ENCODE peak calls at places on chromosomes 7 and 10, in nine cellular contexts. One of them, this sample, is unnamed.

GRCh38 chr10:48289652-48290238 is 15.2 kb upstream of the FRMPD2 start:
- DNase-seq in iris pigment epithelial cell: peak; percentile 44
- DNase-seq in body of pancreas: peak; percentile 56
- DNase-seq in memory B cell: peak; percentile 46
- DNase-seq in CD8-positive, alpha-beta T cell: peak; percentile 40
- DNase-seq in T1000: no peak
- DNase-seq in stimulated activated CD4-positive, alpha-beta T cell treated with anti-CD3 and anti-CD28 coated beads, Interleukin-12 subunit alpha, Interleukin-12 subunit beta, amount 100 ng/mL, for 4 hours: peak; percentile 42
- DNase-seq in heart left ventricle: peak; percentile 71
- DNase-seq in EH: peak; percentile 60
- DNase-seq in this sample: peak; percentile 42

GRCh38 chr10:127755758-127756157 is 18.8 kb downstream of the FOXI2 start:
- DNase-seq in iris pigment epithelial cell: no peak
- DNase-seq in body of pancreas: peak; percentile 14
- DNase-seq in memory B cell: no peak
- DNase-seq in heart left ventricle: no peak
- DNase-seq in stimulated activated CD4-positive, alpha-beta T cell treated with anti-CD3 and anti-CD28 coated beads, Interleukin-12 subunit alpha, Interleukin-12 subunit beta, amount 100 ng/mL, for 4 hours: no peak
- DNase-seq in EH: no peak
- DNase-seq in CD8-positive, alpha-beta T cell: no peak
- DNase-seq in T1000: no peak
- DNase-seq in this sample: no peak

GRCh38 chr10:114405011-114405350 is 679 bp upstream of the AFAP1L2 start:
- DNase-seq in EH: no peak
- DNase-seq in CD8-positive, alpha-beta T cell: no peak
- DNase-seq in heart left ventricle: no peak
- DNase-seq in iris pigment epithelial cell: no peak
- DNase-seq in T1000: no peak
- DNase-seq in body of pancreas: peak; percentile 18
- DNase-seq in memory B cell: no peak
- DNase-seq in stimulated activated CD4-positive, alpha-beta T cell treated with anti-CD3 and anti-CD28 coated beads, Interleukin-12 subunit alpha, Interleukin-12 subunit beta, amount 100 ng/mL, for 4 hours: no peak
- DNase-seq in this sample: peak; percentile 59

GRCh38 chr7:131040467-131040932 is 287.2 kb upstream of the MKLN1 start:
- DNase-seq in stimulated activated CD4-positive, alpha-beta T cell treated with anti-CD3 and anti-CD28 coated beads, Interleukin-12 subunit alpha, Interleukin-12 subunit beta, amount 100 ng/mL, for 4 hours: no peak
- DNase-seq in EH: peak; percentile 77
- DNase-seq in iris pigment epithelial cell: peak; percentile 70
- DNase-seq in body of pancreas: peak; percentile 78
- DNase-seq in heart left ventricle: no peak
- DNase-seq in CD8-positive, alpha-beta T cell: no peak
- DNase-seq in memory B cell: no peak
- DNase-seq in T1000: peak; percentile 9
- DNase-seq in this sample: peak; percentile 80

GRCh38 chr7:34596887-34597286 is 61.1 kb upstream of the NPSR1 start:
- DNase-seq in memory B cell: no peak
- DNase-seq in CD8-positive, alpha-beta T cell: no peak
- DNase-seq in body of pancreas: no peak
- DNase-seq in T1000: no peak
- DNase-seq in stimulated activated CD4-positive, alpha-beta T cell treated with anti-CD3 and anti-CD28 coated beads, Interleukin-12 subunit alpha, Interleukin-12 subunit beta, amount 100 ng/mL, for 4 hours: no peak
- DNase-seq in iris pigment epithelial cell: peak; percentile 7
- DNase-seq in EH: peak; percentile 7
- DNase-seq in heart left ventricle: no peak
- DNase-seq in this sample: no peak

GRCh38 chr7:135251502-135252327 is 18.1 kb downstream of the STRA8 start:
- DNase-seq in EH: no peak
- DNase-seq in body of pancreas: no peak
- DNase-seq in stimulated activated CD4-positive, alpha-beta T cell treated with anti-CD3 and anti-CD28 coated beads, Interleukin-12 subunit alpha, Interleukin-12 subunit beta, amount 100 ng/mL, for 4 hours: no peak
- DNase-seq in CD8-positive, alpha-beta T cell: no peak
- DNase-seq in memory B cell: no peak
- DNase-seq in T1000: no peak
- DNase-seq in iris pigment epithelial cell: no peak
- DNase-seq in heart left ventricle: no peak
- DNase-seq in this sample: no peak

GRCh38 chr7:7970113-7970619 is 1.6 kb downstream of the GLCCI1 start:
- DNase-seq in T1000: no peak
- DNase-seq in CD8-positive, alpha-beta T cell: no peak
- DNase-seq in body of pancreas: no peak
- DNase-seq in memory B cell: no peak
- DNase-seq in iris pigment epithelial cell: no peak
- DNase-seq in heart left ventricle: no peak
- DNase-seq in EH: no peak
- DNase-seq in stimulated activated CD4-positive, alpha-beta T cell treated with anti-CD3 and anti-CD28 coated beads, Interleukin-12 subunit alpha, Interleukin-12 subunit beta, amount 100 ng/mL, for 4 hours: no peak
- DNase-seq in this sample: no peak

GRCh38 chr7:151078233-151079040 is 2.2 kb downstream of the FASTK start:
- DNase-seq in heart left ventricle: no peak
- DNase-seq in stimulated activated CD4-positive, alpha-beta T cell treated with anti-CD3 and anti-CD28 coated beads, Interleukin-12 subunit alpha, Interleukin-12 subunit beta, amount 100 ng/mL, for 4 hours: no peak
- DNase-seq in memory B cell: no peak
- DNase-seq in EH: peak; percentile 45
- DNase-seq in iris pigment epithelial cell: no peak
- DNase-seq in T1000: no peak
- DNase-seq in body of pancreas: no peak
- DNase-seq in CD8-positive, alpha-beta T cell: no peak
- DNase-seq in this sample: no peak

GRCh38 chr10:130127612-130128607 is 8.3 kb upstream of the GLRX3 start:
- DNase-seq in CD8-positive, alpha-beta T cell: peak; percentile 50
- DNase-seq in heart left ventricle: no peak
- DNase-seq in stimulated activated CD4-positive, alpha-beta T cell treated with anti-CD3 and anti-CD28 coated beads, Interleukin-12 subunit alpha, Interleukin-12 subunit beta, amount 100 ng/mL, for 4 hours: peak; percentile 41
- DNase-seq in EH: peak; percentile 74
- DNase-seq in memory B cell: no peak
- DNase-seq in iris pigment epithelial cell: peak; percentile 77
- DNase-seq in body of pancreas: peak; percentile 58
- DNase-seq in T1000: peak; percentile 20
- DNase-seq in this sample: peak; percentile 67

GRCh38 chr10:66929375-66929774 is 3.5 kb downstream of the LRRTM3 start:
- DNase-seq in body of pancreas: no peak
- DNase-seq in heart left ventricle: no peak
- DNase-seq in stimulated activated CD4-positive, alpha-beta T cell treated with anti-CD3 and anti-CD28 coated beads, Interleukin-12 subunit alpha, Interleukin-12 subunit beta, amount 100 ng/mL, for 4 hours: no peak
- DNase-seq in CD8-positive, alpha-beta T cell: no peak
- DNase-seq in T1000: no peak
- DNase-seq in memory B cell: no peak
- DNase-seq in EH: no peak
- DNase-seq in iris pigment epithelial cell: no peak
- DNase-seq in this sample: no peak

GRCh38 chr10:102120987-102121738 is 995 bp upstream of the LDB1 start:
- DNase-seq in iris pigment epithelial cell: peak; percentile 67
- DNase-seq in CD8-positive, alpha-beta T cell: peak; percentile 24
- DNase-seq in T1000: no peak
- DNase-seq in body of pancreas: peak; percentile 40
- DNase-seq in EH: peak; percentile 91
- DNase-seq in heart left ventricle: peak; percentile 77
- DNase-seq in memory B cell: no peak
- DNase-seq in stimulated activated CD4-positive, alpha-beta T cell treated with anti-CD3 and anti-CD28 coated beads, Interleukin-12 subunit alpha, Interleukin-12 subunit beta, amount 100 ng/mL, for 4 hours: no peak
- DNase-seq in this sample: no peak

GRCh38 chr7:135970682-135971365 is 6.3 kb downstream of the MTPN start:
- DNase-seq in body of pancreas: no peak
- DNase-seq in EH: no peak
- DNase-seq in CD8-positive, alpha-beta T cell: no peak
- DNase-seq in heart left ventricle: no peak
- DNase-seq in stimulated activated CD4-positive, alpha-beta T cell treated with anti-CD3 and anti-CD28 coated beads, Interleukin-12 subunit alpha, Interleukin-12 subunit beta, amount 100 ng/mL, for 4 hours: no peak
- DNase-seq in memory B cell: no peak
- DNase-seq in iris pigment epithelial cell: no peak
- DNase-seq in T1000: no peak
- DNase-seq in this sample: no peak

GRCh38 chr7:123716877-123717276 is 31.9 kb downstream of the WASL start:
- DNase-seq in memory B cell: no peak
- DNase-seq in EH: no peak
- DNase-seq in T1000: no peak
- DNase-seq in body of pancreas: no peak
- DNase-seq in iris pigment epithelial cell: no peak
- DNase-seq in heart left ventricle: no peak
- DNase-seq in stimulated activated CD4-positive, alpha-beta T cell treated with anti-CD3 and anti-CD28 coated beads, Interleukin-12 subunit alpha, Interleukin-12 subunit beta, amount 100 ng/mL, for 4 hours: no peak
- DNase-seq in CD8-positive, alpha-beta T cell: no peak
- DNase-seq in this sample: no peak

GRCh38 chr7:51182767-51183166 is 133.8 kb downstream of the COBL start:
- DNase-seq in iris pigment epithelial cell: no peak
- DNase-seq in T1000: no peak
- DNase-seq in stimulated activated CD4-positive, alpha-beta T cell treated with anti-CD3 and anti-CD28 coated beads, Interleukin-12 subunit alpha, Interleukin-12 subunit beta, amount 100 ng/mL, for 4 hours: no peak
- DNase-seq in CD8-positive, alpha-beta T cell: no peak
- DNase-seq in EH: no peak
- DNase-seq in memory B cell: no peak
- DNase-seq in heart left ventricle: no peak
- DNase-seq in body of pancreas: no peak
- DNase-seq in this sample: no peak

GRCh38 chr7:55083206-55083605 is 64.4 kb downstream of the EGFR start:
- DNase-seq in EH: no peak
- DNase-seq in body of pancreas: no peak
- DNase-seq in heart left ventricle: no peak
- DNase-seq in iris pigment epithelial cell: peak; percentile 69
- DNase-seq in CD8-positive, alpha-beta T cell: no peak
- DNase-seq in memory B cell: no peak
- DNase-seq in stimulated activated CD4-positive, alpha-beta T cell treated with anti-CD3 and anti-CD28 coated beads, Interleukin-12 subunit alpha, Interleukin-12 subunit beta, amount 100 ng/mL, for 4 hours: no peak
- DNase-seq in T1000: no peak
- DNase-seq in this sample: no peak

GRCh38 chr10:94992811-94993210 is 54.4 kb downstream of the CYP2C9 start:
- DNase-seq in T1000: peak; percentile 92
- DNase-seq in EH: no peak
- DNase-seq in body of pancreas: no peak
- DNase-seq in heart left ventricle: no peak
- DNase-seq in iris pigment epithelial cell: no peak
- DNase-seq in CD8-positive, alpha-beta T cell: no peak
- DNase-seq in memory B cell: no peak
- DNase-seq in stimulated activated CD4-positive, alpha-beta T cell treated with anti-CD3 and anti-CD28 coated beads, Interleukin-12 subunit alpha, Interleukin-12 subunit beta, amount 100 ng/mL, for 4 hours: no peak
- DNase-seq in this sample: no peak

GRCh38 chr7:117827861-117828260 is 45.4 kb downstream of the CTTNBP2 start:
- DNase-seq in body of pancreas: no peak
- DNase-seq in iris pigment epithelial cell: peak; percentile 82
- DNase-seq in T1000: peak; percentile 4
- DNase-seq in memory B cell: no peak
- DNase-seq in stimulated activated CD4-positive, alpha-beta T cell treated with anti-CD3 and anti-CD28 coated beads, Interleukin-12 subunit alpha, Interleukin-12 subunit beta, amount 100 ng/mL, for 4 hours: no peak
- DNase-seq in heart left ventricle: no peak
- DNase-seq in EH: peak; percentile 65
- DNase-seq in CD8-positive, alpha-beta T cell: no peak
- DNase-seq in this sample: no peak

GRCh38 chr7:70728873-70729552 is 402.9 kb upstream of the GALNT17 start:
- DNase-seq in EH: no peak
- DNase-seq in CD8-positive, alpha-beta T cell: no peak
- DNase-seq in T1000: peak; percentile 1
- DNase-seq in heart left ventricle: no peak
- DNase-seq in stimulated activated CD4-positive, alpha-beta T cell treated with anti-CD3 and anti-CD28 coated beads, Interleukin-12 subunit alpha, Interleukin-12 subunit beta, amount 100 ng/mL, for 4 hours: no peak
- DNase-seq in memory B cell: no peak
- DNase-seq in body of pancreas: no peak
- DNase-seq in iris pigment epithelial cell: peak; percentile 35
- DNase-seq in this sample: peak; percentile 51

GRCh38 chr7:149791411-149792219 is 18.2 kb upstream of the ZNF467 start:
- DNase-seq in stimulated activated CD4-positive, alpha-beta T cell treated with anti-CD3 and anti-CD28 coated beads, Interleukin-12 subunit alpha, Interleukin-12 subunit beta, amount 100 ng/mL, for 4 hours: no peak
- DNase-seq in iris pigment epithelial cell: no peak
- DNase-seq in heart left ventricle: no peak
- DNase-seq in T1000: no peak
- DNase-seq in memory B cell: no peak
- DNase-seq in EH: no peak
- DNase-seq in body of pancreas: no peak
- DNase-seq in CD8-positive, alpha-beta T cell: no peak
- DNase-seq in this sample: no peak

GRCh38 chr10:120208488-120208887 is 248.5 kb upstream of the PLPP4 start:
- DNase-seq in iris pigment epithelial cell: no peak
- DNase-seq in memory B cell: no peak
- DNase-seq in EH: no peak
- DNase-seq in CD8-positive, alpha-beta T cell: no peak
- DNase-seq in T1000: no peak
- DNase-seq in heart left ventricle: no peak
- DNase-seq in stimulated activated CD4-positive, alpha-beta T cell treated with anti-CD3 and anti-CD28 coated beads, Interleukin-12 subunit alpha, Interleukin-12 subunit beta, amount 100 ng/mL, for 4 hours: no peak
- DNase-seq in body of pancreas: no peak
- DNase-seq in this sample: no peak

GRCh38 chr10:70902659-70903261 is 14.4 kb upstream of the PCBD1 start:
- DNase-seq in heart left ventricle: no peak
- DNase-seq in EH: no peak
- DNase-seq in CD8-positive, alpha-beta T cell: no peak
- DNase-seq in body of pancreas: no peak
- DNase-seq in T1000: no peak
- DNase-seq in memory B cell: no peak
- DNase-seq in stimulated activated CD4-positive, alpha-beta T cell treated with anti-CD3 and anti-CD28 coated beads, Interleukin-12 subunit alpha, Interleukin-12 subunit beta, amount 100 ng/mL, for 4 hours: no peak
- DNase-seq in iris pigment epithelial cell: no peak
- DNase-seq in this sample: no peak

GRCh38 chr7:79666472-79666871 is 213.0 kb upstream of the MAGI2 start:
- DNase-seq in iris pigment epithelial cell: no peak
- DNase-seq in memory B cell: no peak
- DNase-seq in EH: no peak
- DNase-seq in T1000: no peak
- DNase-seq in stimulated activated CD4-positive, alpha-beta T cell treated with anti-CD3 and anti-CD28 coated beads, Interleukin-12 subunit alpha, Interleukin-12 subunit beta, amount 100 ng/mL, for 4 hours: no peak
- DNase-seq in heart left ventricle: no peak
- DNase-seq in body of pancreas: no peak
- DNase-seq in CD8-positive, alpha-beta T cell: no peak
- DNase-seq in this sample: no peak

GRCh38 chr10:65319493-65319892 is 1606.3 kb upstream of the LRRTM3 start:
- DNase-seq in stimulated activated CD4-positive, alpha-beta T cell treated with anti-CD3 and anti-CD28 coated beads, Interleukin-12 subunit alpha, Interleukin-12 subunit beta, amount 100 ng/mL, for 4 hours: no peak
- DNase-seq in EH: no peak
- DNase-seq in body of pancreas: no peak
- DNase-seq in CD8-positive, alpha-beta T cell: no peak
- DNase-seq in iris pigment epithelial cell: no peak
- DNase-seq in T1000: no peak
- DNase-seq in memory B cell: no peak
- DNase-seq in heart left ventricle: no peak
- DNase-seq in this sample: no peak

GRCh38 chr7:43463401-43463980 is 119.4 kb upstream of the STK17A start:
- DNase-seq in EH: no peak
- DNase-seq in iris pigment epithelial cell: no peak
- DNase-seq in heart left ventricle: no peak
- DNase-seq in CD8-positive, alpha-beta T cell: no peak
- DNase-seq in T1000: no peak
- DNase-seq in memory B cell: no peak
- DNase-seq in body of pancreas: no peak
- DNase-seq in stimulated activated CD4-positive, alpha-beta T cell treated with anti-CD3 and anti-CD28 coated beads, Interleukin-12 subunit alpha, Interleukin-12 subunit beta, amount 100 ng/mL, for 4 hours: no peak
- DNase-seq in this sample: no peak

GRCh38 chr10:124641282-124642075 is 102.7 kb downstream of the FAM53B start:
- DNase-seq in stimulated activated CD4-positive, alpha-beta T cell treated with anti-CD3 and anti-CD28 coated beads, Interleukin-12 subunit alpha, Interleukin-12 subunit beta, amount 100 ng/mL, for 4 hours: no peak
- DNase-seq in iris pigment epithelial cell: peak; percentile 58
- DNase-seq in T1000: no peak
- DNase-seq in memory B cell: peak; percentile 56
- DNase-seq in body of pancreas: peak; percentile 55
- DNase-seq in EH: peak; percentile 46
- DNase-seq in heart left ventricle: peak; percentile 84
- DNase-seq in CD8-positive, alpha-beta T cell: peak; percentile 50
- DNase-seq in this sample: no peak

GRCh38 chr10:5561704-5562645 is 37.2 kb downstream of the CALML3 start:
- DNase-seq in stimulated activated CD4-positive, alpha-beta T cell treated with anti-CD3 and anti-CD28 coated beads, Interleukin-12 subunit alpha, Interleukin-12 subunit beta, amount 100 ng/mL, for 4 hours: no peak
- DNase-seq in EH: no peak
- DNase-seq in CD8-positive, alpha-beta T cell: no peak
- DNase-seq in T1000: no peak
- DNase-seq in iris pigment epithelial cell: no peak
- DNase-seq in memory B cell: no peak
- DNase-seq in heart left ventricle: no peak
- DNase-seq in body of pancreas: no peak
- DNase-seq in this sample: no peak

GRCh38 chr10:11326919-11327318 is 284.5 kb downstream of the USP6NL start:
- DNase-seq in stimulated activated CD4-positive, alpha-beta T cell treated with anti-CD3 and anti-CD28 coated beads, Interleukin-12 subunit alpha, Interleukin-12 subunit beta, amount 100 ng/mL, for 4 hours: no peak
- DNase-seq in T1000: no peak
- DNase-seq in memory B cell: no peak
- DNase-seq in heart left ventricle: no peak
- DNase-seq in EH: no peak
- DNase-seq in CD8-positive, alpha-beta T cell: no peak
- DNase-seq in iris pigment epithelial cell: no peak
- DNase-seq in body of pancreas: no peak
- DNase-seq in this sample: no peak

GRCh38 chr10:43594944-43595589 is 11.2 kb upstream of the ZNF485 start:
- DNase-seq in iris pigment epithelial cell: peak; percentile 79
- DNase-seq in EH: peak; percentile 31
- DNase-seq in heart left ventricle: no peak
- DNase-seq in memory B cell: peak; percentile 12
- DNase-seq in T1000: no peak
- DNase-seq in CD8-positive, alpha-beta T cell: no peak
- DNase-seq in body of pancreas: peak; percentile 22
- DNase-seq in stimulated activated CD4-positive, alpha-beta T cell treated with anti-CD3 and anti-CD28 coated beads, Interleukin-12 subunit alpha, Interleukin-12 subunit beta, amount 100 ng/mL, for 4 hours: no peak
- DNase-seq in this sample: peak; percentile 75

GRCh38 chr7:128697301-128697905 is 25.3 kb downstream of the GARIN1A start:
- DNase-seq in iris pigment epithelial cell: peak; percentile 84
- DNase-seq in heart left ventricle: peak; percentile 35
- DNase-seq in memory B cell: peak; percentile 74
- DNase-seq in EH: peak; percentile 66
- DNase-seq in stimulated activated CD4-positive, alpha-beta T cell treated with anti-CD3 and anti-CD28 coated beads, Interleukin-12 subunit alpha, Interleukin-12 subunit beta, amount 100 ng/mL, for 4 hours: peak; percentile 17
- DNase-seq in CD8-positive, alpha-beta T cell: peak; percentile 48
- DNase-seq in T1000: no peak
- DNase-seq in body of pancreas: peak; percentile 41
- DNase-seq in this sample: peak; percentile 18